ENCODE peak calls at places on chromosome 12, in nine cellular contexts. N, Z, M, B, Y, A, V, H and F are unnamed samples. For H3K9me3, the result is how much of the 10 kb centered on the place peaks cover.

GRCh38 chr12:129665414-129665813 is 238.4 kb downstream of the TMEM132D start:
- DNase-seq in N (no peak), Z (no peak), M (no peak), B (no peak), Y (no peak), A (no peak), V (no peak), H (no peak), F (no peak)

GRCh38 chr12:109558374-109559199 is 14.7 kb downstream of the MMAB start:
- DNase-seq in N (no peak), Z (no peak), M (no peak), B (no peak), Y (no peak), A (no peak), V (no peak), H (no peak), F (no peak)

GRCh38 chr12:47753021-47754001 is 5.4 kb downstream of the RAPGEF3 start:
- DNase-seq in N (peak), Z (no peak), M (no peak), B (peak), Y (no peak), A (no peak), V (peak), H (peak), F (peak)

GRCh38 chr12:76137611-76138010 is 53.1 kb upstream of the NAP1L1 start:
- DNase-seq in N (peak), Z (no peak), M (no peak), B (no peak), Y (peak), A (no peak), V (no peak), H (no peak), F (no peak)

GRCh38 chr12:76848132-76848531 is 30.7 kb downstream of the CSRP2 start:
- DNase-seq in N (no peak), Z (no peak), M (no peak), B (no peak), Y (no peak), A (no peak), V (no peak), H (no peak), F (no peak)

GRCh38 chr12:40697566-40698257 is 5.5 kb downstream of the CNTN1 start:
- DNase-seq in N (no peak), Z (no peak), M (no peak), B (no peak), Y (no peak), A (no peak), V (no peak), H (no peak), F (no peak)

GRCh38 chr12:124870515-124870914 is 6.9 kb upstream of the SCARB1 start:
- DNase-seq in N (no peak), Z (no peak), M (no peak), B (no peak), Y (no peak), A (no peak), V (no peak), H (no peak), F (no peak)

GRCh38 chr12:71478277-71478676 is 38.7 kb downstream of the LGR5 start:
- DNase-seq in N (no peak), Z (no peak), M (no peak), B (no peak), Y (no peak), A (no peak), V (no peak), H (no peak), F (no peak)

GRCh38 chr12:122669397-122670070 is 33.6 kb downstream of the HCAR2 start:
- DNase-seq in N (peak), Z (no peak), M (no peak), B (no peak), Y (peak), A (no peak), V (no peak), H (no peak), F (no peak)

GRCh38 chr12:6367065-6367968 is 8.0 kb downstream of the SCNN1A start:
- DNase-seq in N (peak), Z (no peak), M (no peak), B (no peak), Y (no peak), A (no peak), V (no peak), H (no peak), F (no peak)

GRCh38 chr12:120571299-120571698 is 9.9 kb downstream of the POP5 start:
- DNase-seq in N (peak), Z (no peak), M (no peak), B (no peak), Y (peak), A (no peak), V (no peak), H (no peak), F (no peak)

GRCh38 chr12:12613334-12613733 is 1.7 kb downstream of the CREBL2 start:
- DNase-seq in N (no peak), Z (no peak), M (no peak), B (no peak), Y (no peak), A (no peak), V (no peak), H (no peak), F (no peak)

GRCh38 chr12:128752386-128752785 is 71.4 kb downstream of the SLC15A4 start:
- DNase-seq in N (no peak), Z (no peak), M (no peak), B (no peak), Y (no peak), A (no peak), V (no peak), H (no peak), F (no peak)

GRCh38 chr12:124919646-124920352 is 5.3 kb upstream of the UBC start:
- DNase-seq in N (no peak), Z (no peak), M (no peak), B (peak), Y (peak), A (no peak), V (no peak), H (no peak), F (no peak)

GRCh38 chr12:12992418-12993175 is 7.5 kb downstream of the HEBP1 start:
- DNase-seq in N (peak), Z (peak), M (peak), B (no peak), Y (peak), A (peak), V (no peak), H (no peak), F (peak)

GRCh38 chr12:123512838-123513665 is 20.5 kb downstream of the RILPL1 start:
- DNase-seq in N (no peak), Z (no peak), M (no peak), B (peak), Y (no peak), A (no peak), V (no peak), H (no peak), F (no peak)

GRCh38 chr12:124352839-124353238 is 57.9 kb downstream of the RFLNA start:
- DNase-seq in N (peak), Z (no peak), M (no peak), B (no peak), Y (no peak), A (peak), V (no peak), H (no peak), F (peak)

GRCh38 chr12:67681145-67681778 is 32.7 kb downstream of the DYRK2 start:
- DNase-seq in N (peak), Z (peak), M (no peak), B (no peak), Y (peak), A (peak), V (no peak), H (no peak), F (no peak)

GRCh38 chr12:7142057-7142644 is 12.0 kb downstream of the CLSTN3 start:
- DNase-seq in N (peak), Z (no peak), M (no peak), B (peak), Y (no peak), A (peak), V (no peak), H (no peak), F (peak)

GRCh38 chr12:50099302-50100008 is 4.4 kb upstream of the GPD1 start:
- DNase-seq in N (no peak), Z (no peak), M (no peak), B (no peak), Y (no peak), A (no peak), V (no peak), H (no peak), F (no peak)

GRCh38 chr12:49298160-49298559 is 3.2 kb downstream of the PRPH start:
- DNase-seq in N (no peak), Z (no peak), M (no peak), B (no peak), Y (no peak), A (no peak), V (no peak), H (no peak), F (no peak)

GRCh38 chr12:65466906-65467305 is 188.4 kb downstream of the MSRB3 start:
- DNase-seq in N (peak), Z (no peak), M (no peak), B (no peak), Y (no peak), A (no peak), V (no peak), H (no peak), F (no peak)

GRCh38 chr12:64650762-64651161 is 40.5 kb downstream of the RASSF3 start:
- DNase-seq in N (no peak), Z (no peak), M (no peak), B (no peak), Y (peak), A (no peak), V (no peak), H (no peak), F (no peak)

GRCh38 chr12:4518106-4518728 is 20.5 kb upstream of the RAD51AP1 start:
- DNase-seq in N (peak), Z (no peak), M (no peak), B (no peak), Y (peak), A (no peak), V (no peak), H (no peak), F (no peak)

GRCh38 chr12:18259906-18260682 is 1.2 kb upstream of the PIK3C2G start:
- DNase-seq in N (no peak), Z (no peak), M (no peak), B (no peak), Y (no peak), A (no peak), V (no peak), H (no peak), F (no peak)

DNA sequence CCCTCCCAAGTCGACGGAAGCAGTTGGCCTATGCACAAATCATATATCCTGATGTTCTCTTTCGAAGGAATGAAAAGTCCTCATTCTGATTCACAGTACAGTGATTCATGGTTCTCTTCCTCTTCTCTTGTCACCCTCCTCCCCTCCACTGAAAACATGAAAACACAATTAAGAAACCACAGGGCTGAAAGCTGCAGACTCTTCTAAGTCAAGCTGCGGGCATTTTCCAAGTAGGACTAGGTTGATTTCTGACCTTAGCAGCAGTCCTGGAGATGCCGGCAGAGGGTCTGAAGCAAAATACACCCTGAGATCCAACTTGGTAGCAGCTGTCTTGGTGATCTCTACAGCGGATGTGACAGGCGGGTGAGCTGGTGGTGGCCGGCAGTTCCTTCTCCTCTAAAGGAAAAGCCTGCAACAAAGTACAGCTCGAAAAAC is 6.2 kb downstream of the TMCC3 start:
- DNase-seq in N (peak), Z (no peak), M (no peak), B (no peak), Y (peak), A (no peak), V (no peak), H (no peak), F (no peak)
- TF ChIP-seq CTCF in N (no peak), Z (no peak), M (no peak), B (no peak), Y (no peak), A (no peak), V (no peak), H (no peak), F (no peak)

GRCh38 chr12:42469355-42470006 is 120.1 kb downstream of the PRICKLE1 start:
- DNase-seq in N (no peak), Z (no peak), M (no peak), B (no peak), Y (no peak), A (no peak), V (no peak), H (no peak), F (no peak)
- H3K9me3 ChIP-seq in N (under half), Z (under half), M (under half), B (under half), Y (under half), A (under half), V (under half), H (under half), F (under half)

GRCh38 chr12:107895966-107896365 is 121.5 kb downstream of the ASCL4 start:
- DNase-seq in N (no peak), Z (no peak), M (no peak), B (no peak), Y (no peak), A (no peak), V (no peak), H (no peak), F (no peak)

GRCh38 chr12:107894589-107894988 is 120.1 kb downstream of the ASCL4 start:
- DNase-seq in N (no peak), Z (no peak), M (no peak), B (no peak), Y (no peak), A (no peak), V (no peak), H (no peak), F (no peak)

GRCh38 chr12:107891967-107892366 is 117.5 kb downstream of the ASCL4 start:
- DNase-seq in N (peak), Z (no peak), M (no peak), B (peak), Y (no peak), A (no peak), V (no peak), H (no peak), F (no peak)
- TF ChIP-seq CTCF in N (peak), Z (no peak), M (no peak), B (peak), Y (peak), A (no peak), V (no peak), H (no peak), F (no peak)

GRCh38 chr12:34253674-34254073 is 231.4 kb downstream of the ALG10 start:
- DNase-seq in N (no peak), Z (no peak), M (no peak), B (no peak), Y (no peak), A (no peak), V (no peak), H (no peak), F (no peak)

GRCh38 chr12:34244608-34245007 is 222.3 kb downstream of the ALG10 start:
- DNase-seq in N (no peak), Z (no peak), M (no peak), B (no peak), Y (no peak), A (no peak), V (no peak), H (no peak), F (no peak)

DNA sequence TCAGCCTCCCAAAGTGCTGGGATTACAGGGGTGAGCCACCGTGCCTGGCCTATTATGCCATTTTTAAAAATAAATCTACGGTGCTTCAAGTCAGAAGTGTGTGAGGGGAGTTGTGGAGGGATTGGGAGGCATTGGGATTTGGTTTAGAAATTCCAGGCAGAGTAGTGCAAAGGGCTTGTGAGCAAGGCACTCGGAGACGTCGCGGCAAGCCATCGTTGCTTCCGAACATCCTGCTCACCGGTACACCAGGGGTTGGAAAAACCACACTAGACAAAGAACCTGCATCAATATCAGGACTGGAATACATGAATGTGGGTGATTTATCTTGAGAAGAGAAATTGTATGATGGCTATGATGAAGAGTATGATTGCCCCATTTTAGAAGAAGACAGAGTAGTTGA is 227.0 kb downstream of the ALG10 start:
- DNase-seq in N (no peak), Z (no peak), M (no peak), B (no peak), Y (no peak), A (no peak), V (no peak), H (no peak), F (no peak)
- H3K9me3 ChIP-seq in N (under half), Z (under half), M (under half), B (under half), Y (under half), A (under half), V (under half), H (under half), F (under half)